ENCODE peak calls at places on chromosomes 2 and 18, in ten cellular contexts. Q, H, K, F, I, W, Z, L, A and B are unnamed samples. For H3K36me3 and H3K4me1, the result is how much of the 10 kb centered on the place peaks cover.

GRCh38 chr2:72619622-72620021 is 206.2 kb downstream of the EXOC6B start:
- DNase-seq in I (no peak), Z (no peak), H (no peak), A (no peak), F (no peak), L (no peak), Q (no peak), W (no peak), K (no peak), B (no peak)

GRCh38 chr2:73981081-73981968 is 3.4 kb upstream of the TET3 start:
- DNase-seq in H (peak), W (peak), K (peak), A (no peak), Q (no peak), F (peak), I (no peak), L (no peak), Z (peak), B (peak)

GRCh38 chr2:105915005-105915558 is 170.4 kb downstream of the NCK2 start:
- DNase-seq in F (no peak), K (peak), W (no peak), H (no peak), Q (no peak), I (no peak), Z (no peak), L (no peak), A (no peak), B (no peak)

GRCh38 chr2:59885536-59885935 is 667.9 kb downstream of the BCL11A start:
- DNase-seq in W (no peak), A (no peak), H (peak), Z (no peak), K (no peak), I (peak), F (no peak), L (no peak), Q (no peak), B (no peak)

GRCh38 chr18:13500227-13500865 is 226.0 kb downstream of the FAM210A start:
- DNase-seq in H (peak), W (peak), F (no peak), L (peak), K (no peak), A (no peak), I (no peak), Z (no peak), Q (no peak), B (peak)

GRCh38 chr2:157662401-157662800 is 33.7 kb upstream of the ACVR1C start:
- DNase-seq in L (no peak), I (no peak), W (no peak), Q (no peak), Z (no peak), A (no peak), H (no peak), K (no peak), F (no peak), B (no peak)

GRCh38 chr2:232869138-232870001 is 694 bp upstream of the SNORC start:
- DNase-seq in H (peak), I (no peak), K (no peak), W (no peak), L (peak), A (no peak), F (no peak), Q (peak), Z (peak), B (no peak)

GRCh38 chr2:140865851-140866250 is 1265.0 kb downstream of the LRP1B start:
- DNase-seq in Q (no peak), K (no peak), W (no peak), A (no peak), L (no peak), H (no peak), Z (no peak), F (no peak), I (no peak), B (peak)

GRCh38 chr18:35683021-35683420 is 101.5 kb downstream of the GALNT1 start:
- DNase-seq in Q (no peak), L (no peak), I (no peak), A (no peak), W (no peak), K (no peak), F (no peak), H (no peak), Z (no peak), B (peak)

GRCh38 chr2:64650257-64650656 is 3.5 kb downstream of the SERTAD2 start:
- DNase-seq in Q (no peak), H (no peak), L (no peak), A (no peak), W (no peak), F (no peak), I (no peak), Z (no peak), K (no peak), B (no peak)

GRCh38 chr2:100276716-100277115 is 45.6 kb downstream of the LONRF2 start:
- DNase-seq in H (no peak), L (no peak), Z (no peak), I (no peak), A (no peak), K (no peak), F (no peak), W (no peak), Q (no peak), B (no peak)

GRCh38 chr2:121185571-121186074 is 99.4 kb downstream of the TFCP2L1 start:
- DNase-seq in F (no peak), W (no peak), I (no peak), K (no peak), H (no peak), A (no peak), Q (peak), Z (peak), L (no peak), B (peak)

GRCh38 chr18:23816740-23817139 is 127.5 kb downstream of the LAMA3 start:
- DNase-seq in K (no peak), W (no peak), A (no peak), L (no peak), Q (no peak), I (no peak), Z (no peak), F (no peak), H (no peak), B (no peak)

GRCh38 chr2:217803639-217803932 is 199.2 kb downstream of the TNS1 start:
- DNase-seq in F (no peak), Z (no peak), Q (no peak), W (no peak), I (no peak), H (no peak), K (no peak), A (no peak), L (peak), B (no peak)

GRCh38 chr2:187617925-187618324 is 63.7 kb upstream of the TFPI start:
- DNase-seq in W (no peak), Z (no peak), K (no peak), H (no peak), L (no peak), Q (no peak), F (no peak), A (no peak), I (no peak), B (no peak)

GRCh38 chr2:153479527-153479926 is 965 bp upstream of the RPRM start:
- DNase-seq in I (no peak), L (no peak), W (no peak), F (no peak), H (no peak), Q (no peak), K (no peak), Z (no peak), A (no peak), B (no peak)
- H3K36me3 ChIP-seq in I (under half), L (under half), W (under half), F (under half), H (under half), Q (under half), K (under half), Z (under half), A (under half), B (under half)

DNA sequence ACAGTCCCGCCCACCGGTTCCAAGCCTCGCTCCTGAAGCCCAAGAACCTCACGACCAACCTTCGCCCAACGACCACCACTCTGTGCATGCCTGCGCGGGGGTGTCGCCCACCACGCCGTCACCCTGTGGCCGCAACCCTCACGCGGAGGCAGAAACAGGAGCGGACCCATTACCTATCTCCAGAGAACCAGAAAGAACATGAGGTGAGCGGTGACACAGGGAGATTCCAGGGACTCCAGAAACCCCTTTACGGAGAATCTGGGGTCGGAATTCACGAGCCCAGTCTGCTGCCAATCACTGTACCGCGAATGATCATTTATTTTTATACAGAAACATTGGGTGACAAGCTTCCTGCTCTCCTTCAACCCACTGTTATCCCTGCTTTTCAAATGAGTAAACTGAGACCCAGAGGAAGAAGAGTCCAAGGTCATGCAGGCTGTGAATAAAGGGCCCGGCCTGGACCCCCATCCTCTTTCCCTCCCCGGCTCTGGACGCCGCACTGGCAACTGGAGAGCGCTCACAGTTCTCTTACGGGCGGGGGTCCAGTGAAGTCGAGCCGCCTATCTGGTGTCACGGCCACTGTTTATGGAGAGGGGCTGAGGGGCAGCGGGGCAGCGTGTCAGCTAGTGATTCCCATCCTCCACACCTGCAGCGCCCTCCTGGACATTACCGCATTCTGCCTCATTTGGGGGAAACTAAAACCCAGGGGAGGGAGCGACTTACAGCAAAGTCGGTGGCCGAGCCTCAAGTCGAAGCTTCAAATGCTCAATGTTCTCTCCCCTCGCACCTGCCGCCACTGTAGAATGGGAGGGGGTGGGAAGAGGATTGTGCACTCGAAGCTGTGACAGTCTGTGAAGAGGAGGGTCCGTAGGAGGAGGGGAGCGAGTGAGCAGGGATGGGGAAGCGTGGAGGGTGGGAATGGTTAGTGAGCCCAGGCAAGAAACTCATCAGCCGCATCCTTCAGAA is 723 bp upstream of the SLC30A3 start:
- DNase-seq in I (no peak), F (no peak), Q (no peak), A (no peak), H (peak), K (no peak), W (no peak), L (no peak), Z (no peak), B (no peak)
- H3K4me1 ChIP-seq in I (under half), F (under half), Q (under half), A (under half), H (under half), K (under half), W (under half), L (under half), Z (under half), B (under half)

GRCh38 chr2:215417400-215417951 is 18.4 kb downstream of the FN1 start:
- DNase-seq in H (no peak), Z (no peak), Q (no peak), L (no peak), F (no peak), W (no peak), K (no peak), I (no peak), A (no peak), B (no peak)

GRCh38 chr2:215415820-215416613 is 19.9 kb downstream of the FN1 start:
- DNase-seq in Q (no peak), H (no peak), Z (no peak), K (no peak), W (no peak), I (no peak), L (no peak), A (no peak), F (no peak), B (no peak)

GRCh38 chr2:215418064-215418963 is 17.6 kb downstream of the FN1 start:
- DNase-seq in F (no peak), A (no peak), Q (no peak), Z (no peak), K (no peak), L (no peak), H (no peak), I (peak), W (no peak), B (no peak)

GRCh38 chr2:215415218-215415617 is 20.6 kb downstream of the FN1 start:
- DNase-seq in W (no peak), K (no peak), Z (no peak), L (no peak), F (no peak), H (no peak), Q (no peak), A (no peak), I (no peak), B (no peak)

DNA sequence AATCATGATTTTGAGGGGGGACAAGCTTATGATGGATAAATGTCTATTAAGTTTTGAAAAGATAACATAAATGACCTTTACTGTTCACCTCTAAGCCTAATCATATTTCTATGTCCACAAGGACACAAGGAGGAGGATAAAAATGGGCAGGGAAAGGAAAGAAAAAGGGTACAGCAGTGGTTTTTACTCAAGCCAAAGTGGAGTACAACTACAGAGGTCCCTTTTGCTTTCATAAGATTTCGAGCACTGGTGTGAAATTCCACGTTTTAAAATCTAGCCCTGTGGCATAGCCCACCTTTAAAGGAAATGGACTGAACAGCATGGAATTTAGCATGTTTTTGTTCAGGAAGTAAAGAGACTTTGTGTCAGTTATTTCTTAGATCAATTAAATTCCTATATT is 19.2 kb downstream of the FN1 start:
- DNase-seq in K (no peak), W (no peak), Q (no peak), H (no peak), A (no peak), I (no peak), F (no peak), L (no peak), Z (no peak), B (no peak)
- H3K36me3 ChIP-seq in K (under half), W (under half), Q (half or more), H (half or more), A (under half), I (under half), F (under half), L (half or more), Z (under half), B (half or more)

GRCh38 chr2:226791056-226791486 is 8.5 kb downstream of the IRS1 start:
- DNase-seq in Q (no peak), H (peak), I (peak), L (peak), W (no peak), F (no peak), K (no peak), Z (no peak), A (no peak), B (peak)

GRCh38 chr2:226788881-226789485 is 10.6 kb downstream of the IRS1 start:
- DNase-seq in A (no peak), Z (no peak), Q (no peak), H (no peak), I (no peak), W (no peak), K (no peak), F (no peak), L (no peak), B (peak)

GRCh38 chr2:226790436-226790835 is 9.2 kb downstream of the IRS1 start:
- DNase-seq in A (no peak), K (no peak), Z (no peak), Q (no peak), I (no peak), H (no peak), W (no peak), F (no peak), L (no peak), B (peak)

GRCh38 chr2:226790006-226790405 is 9.6 kb downstream of the IRS1 start:
- DNase-seq in Q (no peak), Z (no peak), K (no peak), A (no peak), F (no peak), W (no peak), I (peak), H (no peak), L (no peak), B (peak)

DNA sequence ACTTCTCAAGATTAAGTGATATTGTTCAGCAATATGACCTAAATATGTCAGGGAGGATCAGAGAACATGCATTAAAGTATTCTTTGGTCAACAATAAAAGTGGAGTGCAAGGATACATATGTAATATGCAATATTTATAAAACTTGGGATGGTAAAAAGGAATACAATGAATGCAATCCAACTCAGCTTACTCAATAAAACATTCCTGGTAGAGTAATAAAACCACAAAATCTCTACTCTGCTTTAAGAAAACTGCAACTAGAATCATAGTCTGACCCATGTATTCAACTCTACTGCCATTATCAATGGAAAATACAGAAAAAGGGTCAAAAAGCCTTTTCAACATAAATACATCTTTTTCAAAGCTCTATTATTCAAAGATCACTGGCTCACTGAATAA is 11.6 kb downstream of the IRS1 start:
- DNase-seq in W (no peak), K (no peak), H (no peak), Z (no peak), L (no peak), I (no peak), A (no peak), Q (no peak), F (no peak), B (peak)
- H3K4me1 ChIP-seq in W (half or more), K (under half), H (under half), Z (under half), L (under half), I (under half), A (under half), Q (under half), F (under half), B (under half)

DNA sequence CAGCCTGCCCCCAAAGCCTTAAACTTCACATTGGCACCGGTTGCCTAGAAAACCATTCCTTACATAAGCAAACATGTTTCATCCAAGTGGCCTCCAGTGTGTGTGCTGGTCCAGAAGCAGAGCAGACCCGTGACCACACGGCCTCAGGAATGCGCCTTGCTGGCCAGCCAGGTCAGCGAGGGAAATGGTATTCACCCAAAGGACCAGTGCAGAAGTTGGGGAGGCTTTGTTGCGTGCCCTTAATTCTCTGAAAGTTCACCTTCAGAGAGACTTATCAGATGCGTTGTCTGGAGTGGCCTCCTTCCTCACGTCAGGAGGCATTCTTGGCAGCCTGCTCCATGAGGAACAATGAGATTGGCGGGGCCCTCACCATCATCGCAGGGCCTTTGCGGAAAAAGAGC is 25.9 kb downstream of the NRP2 start:
- DNase-seq in Z (no peak), L (no peak), Q (peak), I (no peak), W (peak), H (no peak), A (no peak), F (no peak), K (no peak), B (no peak)
- H3K36me3 ChIP-seq in Z (under half), L (under half), Q (under half), I (under half), W (under half), H (half or more), A (under half), F (under half), K (under half), B (under half)

DNA sequence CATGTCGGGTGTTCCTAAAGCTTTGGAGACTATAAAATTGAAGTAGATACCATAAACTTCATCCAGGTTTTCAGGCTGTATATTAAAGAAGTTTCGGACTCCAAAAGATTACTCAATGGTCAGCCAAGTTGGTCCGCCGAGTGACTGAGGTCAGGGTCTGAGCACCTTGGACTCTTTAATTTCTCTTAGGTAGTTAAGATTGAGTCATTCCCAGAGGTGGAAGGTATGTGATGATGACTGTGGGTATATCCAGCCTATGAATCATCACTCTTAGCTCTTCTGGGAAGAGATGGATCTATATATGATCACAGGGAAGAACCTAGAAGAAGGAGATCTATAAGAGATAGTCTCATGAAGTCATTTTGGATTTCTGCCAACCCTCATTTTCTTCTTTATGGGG is 3.3 kb downstream of the ITGA6 start:
- DNase-seq in K (no peak), L (no peak), I (no peak), Z (no peak), A (no peak), Q (no peak), W (no peak), F (no peak), H (no peak), B (no peak)
- H3K4me1 ChIP-seq in K (under half), L (under half), I (half or more), Z (under half), A (half or more), Q (under half), W (half or more), F (under half), H (under half), B (under half)

GRCh38 chr2:101871480-101871879 is 120.3 kb upstream of the IL1R2 start:
- DNase-seq in L (no peak), H (no peak), W (no peak), I (no peak), F (no peak), Q (no peak), K (no peak), A (no peak), Z (no peak), B (no peak)
- H3K36me3 ChIP-seq in L (half or more), H (half or more), W (under half), I (under half), F (under half), Q (half or more), K (under half), A (under half), Z (half or more), B (half or more)

DNA sequence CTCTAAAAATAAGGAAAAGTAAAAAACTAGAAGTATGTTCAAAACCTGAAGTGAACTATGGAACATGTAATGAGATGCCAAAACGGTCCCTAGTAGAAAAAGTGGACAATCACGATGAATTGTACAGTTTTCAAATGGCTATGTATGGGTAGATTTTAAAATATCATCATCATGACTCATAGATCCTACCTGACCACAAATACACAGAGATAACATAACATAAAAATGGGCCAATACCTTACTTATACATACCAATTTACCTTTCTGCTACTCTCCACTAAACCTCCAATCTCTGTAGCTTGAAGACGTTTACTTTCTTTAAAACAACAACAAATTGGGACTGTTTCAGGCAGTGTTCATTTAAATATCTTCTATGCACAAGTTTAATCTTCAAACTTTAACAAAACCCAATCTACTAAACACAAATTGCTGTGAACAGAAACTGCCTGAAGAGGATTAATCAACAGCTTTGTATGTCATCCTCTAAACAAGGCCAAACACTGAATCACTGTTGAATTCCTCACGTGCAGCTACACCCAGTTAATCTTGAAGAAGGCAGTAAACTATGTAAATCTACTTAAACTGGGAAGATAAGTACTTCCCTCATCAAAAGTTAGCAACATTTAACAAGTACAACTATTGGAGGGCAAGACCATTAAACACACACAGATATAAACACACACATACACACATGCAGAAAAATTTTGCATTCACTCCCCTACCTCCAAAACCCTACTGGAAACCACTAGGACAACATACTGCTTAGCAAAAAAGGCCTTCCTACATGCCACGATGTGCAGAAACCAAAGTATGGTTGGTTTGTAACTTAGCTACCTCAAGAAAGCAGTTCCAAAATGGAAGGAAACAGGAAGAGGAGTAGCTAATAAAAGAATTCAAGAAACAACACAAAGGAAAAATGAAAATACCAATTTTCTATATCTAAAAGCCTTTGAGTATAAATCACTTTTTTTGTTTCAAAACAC is 90.3 kb downstream of the RBMS1 start:
- DNase-seq in W (no peak), Q (no peak), I (no peak), H (no peak), Z (no peak), A (no peak), F (no peak), K (no peak), L (no peak), B (no peak)
- H3K4me1 ChIP-seq in W (half or more), Q (half or more), I (under half), H (under half), Z (under half), A (half or more), F (half or more), K (under half), L (under half), B (half or more)